ENCODE peak calls at places on chromosome 13, in four cellular contexts. I is GM23338, E is pancreas, B is cardiac fibroblast. P is an unnamed sample.

GRCh38 chr13:82654851-82655517 is 1227.3 kb downstream of the SLITRK1 start:
- DNase-seq in I (no peak), E (peak), B (peak), P (peak)

GRCh38 chr13:43572601-43573360 is 214.0 kb downstream of the ENOX1 start:
- DNase-seq in I (no peak), B (no peak), E (no peak), P (no peak)

GRCh38 chr13:96075953-96076543 is 13.9 kb upstream of the HS6ST3 start:
- DNase-seq in I (peak), B (peak), E (no peak), P (no peak)

GRCh38 chr13:72403396-72404010 is 323.9 kb downstream of the MZT1 start:
- DNase-seq in E (no peak), I (no peak), B (no peak), P (no peak)

GRCh38 chr13:79937311-79938243 is 403.3 kb downstream of the SPRY2 start:
- DNase-seq in B (no peak), E (no peak), I (no peak), P (no peak)

GRCh38 chr13:99041788-99042187 is 63.9 kb upstream of the DOCK9 start:
- DNase-seq in B (no peak), I (no peak), E (no peak), P (no peak)

GRCh38 chr13:27971236-27971645 is 2.1 kb upstream of the CDX2 start:
- DNase-seq in B (no peak), I (peak), E (no peak), P (no peak)

GRCh38 chr13:94233401-94233800 is 246.1 kb downstream of the DCT start:
- DNase-seq in I (no peak), E (no peak), B (peak), P (peak)

GRCh38 chr13:69243366-69243765 is 864.3 kb upstream of the ATXN8OS start:
- DNase-seq in E (no peak), I (no peak), B (no peak), P (no peak)

GRCh38 chr13:61183670-61184069 is 232.0 kb downstream of the PCDH20 start:
- DNase-seq in I (no peak), B (no peak), E (no peak), P (no peak)

GRCh38 chr13:40895715-40896184 is 106.3 kb downstream of the SLC25A15 start:
- DNase-seq in E (no peak), I (no peak), B (no peak), P (no peak)

GRCh38 chr13:71722206-71722605 is 144.8 kb downstream of the DACH1 start:
- DNase-seq in B (no peak), I (no peak), E (no peak), P (no peak)

GRCh38 chr13:48126944-48127814 is 32.3 kb upstream of the MED4 start:
- DNase-seq in I (peak), B (peak), E (no peak), P (peak)

GRCh38 chr13:52127783-52128702 is 830 bp downstream of the NEK5 start:
- DNase-seq in B (peak), I (peak), E (no peak), P (peak)

GRCh38 chr13:95007322-95007721 is 293.9 kb downstream of the ABCC4 start:
- DNase-seq in E (no peak), I (no peak), B (no peak), P (no peak)

GRCh38 chr13:32113564-32113963 is 82.0 kb downstream of the FRY start:
- DNase-seq in I (no peak), E (no peak), B (no peak), P (no peak)

GRCh38 chr13:61123533-61124269 is 291.9 kb downstream of the PCDH20 start:
- DNase-seq in E (no peak), B (no peak), I (peak), P (no peak)

GRCh38 chr13:43368003-43368402 is 344.6 kb downstream of the DNAJC15 start:
- DNase-seq in I (no peak), B (no peak), E (no peak), P (no peak)

GRCh38 chr13:87403748-87404432 is 267.3 kb upstream of the SLITRK5 start:
- DNase-seq in B (no peak), E (no peak), I (no peak), P (no peak)

GRCh38 chr13:99151516-99151915 is 49.1 kb upstream of the UBAC2 start:
- DNase-seq in B (peak), I (no peak), E (no peak), P (no peak)

GRCh38 chr13:31663880-31664585 is 75.3 kb upstream of the RXFP2 start:
- DNase-seq in E (no peak), B (no peak), I (peak), P (no peak)

GRCh38 chr13:97364031-97364430 is 69.9 kb upstream of the RAP2A start:
- DNase-seq in I (no peak), B (no peak), E (no peak), P (no peak)

GRCh38 chr13:97367427-97367826 is 66.5 kb upstream of the RAP2A start:
- DNase-seq in E (no peak), B (peak), I (peak), P (peak)

GRCh38 chr13:97364827-97365226 is 69.1 kb upstream of the RAP2A start:
- DNase-seq in I (no peak), B (no peak), E (no peak), P (no peak)

GRCh38 chr13:97367016-97367415 is 67.0 kb upstream of the RAP2A start:
- DNase-seq in E (no peak), B (peak), I (no peak), P (no peak)

DNA sequence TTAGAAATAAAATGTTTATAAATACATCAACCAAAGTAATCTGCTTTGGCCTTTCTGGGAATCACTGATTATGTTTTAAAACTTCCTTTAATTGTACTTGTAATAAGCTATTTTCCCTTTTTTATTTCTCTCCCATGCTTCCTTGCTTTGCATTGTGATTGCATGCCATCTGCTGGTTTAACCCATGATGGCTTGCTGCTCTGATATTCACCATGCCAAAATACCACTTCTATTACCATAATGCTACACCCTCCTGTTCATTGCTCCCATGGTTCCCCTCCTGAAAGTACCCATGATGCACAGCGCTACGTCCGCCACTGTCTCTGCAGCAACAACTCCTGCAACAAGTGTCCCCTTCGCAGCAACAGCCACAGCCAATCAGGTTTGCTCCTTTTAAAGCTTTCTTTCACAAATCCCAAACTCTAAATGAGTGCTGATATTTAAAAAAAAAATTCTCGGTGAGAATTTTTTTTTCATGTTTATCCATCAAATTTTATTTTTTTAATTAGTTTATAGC is 67.7 kb upstream of the RAP2A start:
- DNase-seq in E (no peak), I (no peak), B (no peak), P (no peak)
- TF ChIP-seq CTCF in E (no peak), I (peak), B (no peak), P (no peak)

DNA sequence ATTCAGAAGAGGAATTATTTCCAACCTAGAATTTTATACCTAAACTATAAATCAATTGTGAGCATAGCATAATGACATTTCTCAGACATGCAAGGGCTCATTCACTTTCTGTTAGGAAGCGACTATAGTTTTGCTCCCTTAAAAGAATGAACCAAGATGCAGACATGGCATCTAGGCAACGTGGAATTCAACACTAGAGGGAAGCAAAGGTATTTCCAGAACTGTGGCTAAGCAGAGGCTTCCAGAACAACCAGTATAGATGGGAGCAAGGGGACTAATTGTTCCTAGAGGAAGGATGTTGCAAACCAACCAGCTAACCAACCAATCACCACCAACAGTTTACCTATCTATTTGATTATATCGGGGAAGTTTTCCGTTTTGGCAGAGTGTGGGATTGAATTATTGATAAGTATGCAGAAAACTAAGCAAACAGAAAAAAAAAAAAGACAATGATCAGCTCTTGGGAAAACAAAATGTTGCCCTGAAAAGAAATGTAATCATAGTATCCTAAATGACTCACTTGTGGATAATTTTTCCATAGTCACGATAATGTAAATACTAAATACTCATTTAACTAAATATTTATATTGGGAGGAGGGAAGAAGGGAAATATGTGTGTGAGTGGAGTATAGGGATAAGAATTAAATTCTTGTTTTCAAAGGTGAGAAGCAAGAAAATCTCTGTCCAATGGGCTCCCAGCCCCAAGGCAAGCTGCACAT is 21.1 kb downstream of the ARL11 start:
- DNase-seq in E (no peak), B (peak), I (peak), P (no peak)
- TF ChIP-seq CTCF in E (no peak), B (peak), I (peak), P (peak)

GRCh38 chr13:107867701-107868661 is 347.4 kb downstream of the LIG4 start:
- DNase-seq in E (peak), B (peak), I (peak), P (no peak)
- TF ChIP-seq CTCF in E (no peak), B (peak), I (peak), P (no peak)

GRCh38 chr13:70333752-70334151 is 225.5 kb upstream of the KLHL1 start:
- DNase-seq in E (no peak), B (no peak), I (no peak), P (no peak)

GRCh38 chr13:70338608-70339007 is 230.4 kb upstream of the KLHL1 start:
- DNase-seq in E (no peak), B (no peak), I (no peak), P (no peak)

DNA sequence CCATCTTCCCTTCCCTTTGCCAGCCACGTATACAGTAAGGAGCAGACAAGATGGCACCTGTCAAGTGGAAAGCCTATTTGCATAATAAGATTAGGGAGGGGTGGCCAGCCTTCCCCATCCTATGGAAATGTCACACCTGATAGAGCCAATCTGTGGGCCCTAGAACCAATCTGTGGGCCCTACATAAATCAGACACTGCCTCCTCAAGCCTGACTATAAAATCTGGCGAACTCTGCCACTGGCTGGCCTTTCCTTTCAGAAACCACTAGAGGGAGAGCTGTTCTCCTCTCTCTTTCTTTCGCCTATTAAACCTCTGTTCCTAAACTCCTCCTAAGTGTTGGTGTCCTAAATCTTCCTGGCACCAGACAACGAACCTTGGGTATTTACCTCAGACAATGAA is 231.5 kb upstream of the KLHL1 start:
- DNase-seq in B (no peak), I (peak), E (peak), P (peak)
- TF ChIP-seq CTCF in B (peak), I (peak), E (peak), P (peak)

GRCh38 chr13:20232556-20233277 is 598 bp upstream of the GJB6 start:
- DNase-seq in E (no peak), I (no peak), B (no peak), P (no peak)
- TF ChIP-seq CTCF in E (no peak), I (no peak), B (no peak), P (no peak)

GRCh38 chr13:111472083-111472482 is 151.6 kb downstream of the TEX29 start:
- DNase-seq in I (no peak), B (no peak), E (no peak), P (no peak)

GRCh38 chr13:111476197-111476596 is 155.8 kb downstream of the TEX29 start:
- DNase-seq in B (no peak), E (no peak), I (no peak), P (peak)

GRCh38 chr13:111475488-111475887 is 155.0 kb downstream of the TEX29 start:
- DNase-seq in E (no peak), B (no peak), I (no peak), P (no peak)

GRCh38 chr13:111472559-111473460 is 152.4 kb downstream of the TEX29 start:
- DNase-seq in B (no peak), E (no peak), I (no peak), P (no peak)

GRCh38 chr13:111474136-111475002 is 153.9 kb downstream of the TEX29 start:
- DNase-seq in B (peak), I (peak), E (no peak), P (no peak)
- TF ChIP-seq CTCF in B (peak), I (peak), E (peak), P (peak)